ENCODE peak calls at places on chromosome 12, in ten cellular contexts. A is A549; K is cardiac muscle cell; U is right lobe of liver; Z is CD4-positive, alpha-beta T cell; J is neural progenitor cell; R is thyroid gland; T is heart right ventricle; B is WERI-Rb-1; C is upper lobe of right lung. X is an unnamed sample.

GRCh38 chr12:75935544-75936242 is 95.9 kb downstream of the PHLDA1 start:
- DNase-seq in C (no peak), R (no peak), U (no peak), K (no peak), J (no peak), A (peak; percentile 35), Z (no peak), T (no peak), B (no peak), X (no peak)

GRCh38 chr12:105292705-105293104 is 37.8 kb upstream of the C12orf75 start:
- DNase-seq in A (peak; percentile 64), Z (no peak), U (no peak), J (no peak), B (no peak), T (no peak), K (no peak), R (no peak), C (no peak), X (no peak)

GRCh38 chr12:115946092-115946491 is 331.4 kb downstream of the MED13L start:
- DNase-seq in C (no peak), R (no peak), A (no peak), U (no peak), T (no peak), Z (no peak), K (no peak), B (no peak), J (no peak), X (no peak)

GRCh38 chr12:47286676-47287075 is 206.9 kb upstream of the AMIGO2 start:
- DNase-seq in J (peak; percentile 90), T (no peak), R (no peak), K (no peak), Z (no peak), U (no peak), A (no peak), C (no peak), B (no peak), X (no peak)

GRCh38 chr12:46304080-46304479 is 35.2 kb upstream of the SLC38A1 start:
- DNase-seq in Z (no peak), J (no peak), C (no peak), A (no peak), T (no peak), R (no peak), K (no peak), B (no peak), U (no peak), X (no peak)

GRCh38 chr12:65747338-65747737 is 76.9 kb upstream of the HMGA2 start:
- DNase-seq in A (no peak), C (no peak), Z (no peak), J (no peak), B (no peak), T (no peak), K (no peak), R (no peak), U (no peak), X (no peak)

GRCh38 chr12:27277846-27278260 is 33.8 kb downstream of the STK38L start:
- DNase-seq in C (no peak), J (no peak), B (peak; percentile 10), U (peak; percentile 55), A (peak; percentile 62), T (peak; percentile 82), Z (no peak), R (peak; percentile 13), K (peak; percentile 64), X (no peak)

GRCh38 chr12:124231980-124232653 is 62.8 kb upstream of the RFLNA start:
- DNase-seq in U (no peak), J (no peak), Z (no peak), C (peak; percentile 77), T (no peak), A (no peak), R (no peak), B (peak; percentile 91), K (no peak), X (no peak)

GRCh38 chr12:32507559-32508276 is 108.4 kb downstream of the FGD4 start:
- DNase-seq in B (no peak), K (no peak), J (peak; percentile 25), R (no peak), C (no peak), U (no peak), T (no peak), A (no peak), Z (no peak), X (no peak)

GRCh38 chr12:96321941-96322340 is 78.3 kb downstream of the CDK17 start:
- DNase-seq in C (no peak), T (no peak), B (no peak), Z (no peak), R (no peak), U (no peak), J (no peak), A (no peak), K (no peak), X (no peak)

GRCh38 chr12:68259318-68259940 is 6.0 kb upstream of the IL22 start:
- DNase-seq in T (no peak), R (no peak), U (no peak), C (no peak), Z (no peak), B (no peak), J (no peak), A (no peak), K (no peak), X (no peak)

GRCh38 chr12:125687820-125688219 is 622.6 kb downstream of the AACS start:
- DNase-seq in J (no peak), A (no peak), T (no peak), B (no peak), R (no peak), K (no peak), U (no peak), C (no peak), Z (no peak), X (no peak)

GRCh38 chr12:125687403-125687802 is 622.2 kb downstream of the AACS start:
- DNase-seq in R (no peak), C (no peak), J (no peak), K (no peak), T (no peak), U (no peak), Z (no peak), A (no peak), B (no peak), X (no peak)

GRCh38 chr12:125685885-125686284 is 620.6 kb downstream of the AACS start:
- DNase-seq in A (no peak), T (no peak), R (no peak), U (no peak), J (no peak), C (no peak), Z (no peak), B (no peak), K (no peak), X (no peak)

GRCh38 chr12:125683748-125684381 is 618.6 kb downstream of the AACS start:
- DNase-seq in B (peak; percentile 78), K (peak; percentile 83), T (no peak), R (peak; percentile 42), C (peak; percentile 83), Z (no peak), A (peak; percentile 8), J (peak; percentile 87), U (peak; percentile 83), X (no peak)

DNA sequence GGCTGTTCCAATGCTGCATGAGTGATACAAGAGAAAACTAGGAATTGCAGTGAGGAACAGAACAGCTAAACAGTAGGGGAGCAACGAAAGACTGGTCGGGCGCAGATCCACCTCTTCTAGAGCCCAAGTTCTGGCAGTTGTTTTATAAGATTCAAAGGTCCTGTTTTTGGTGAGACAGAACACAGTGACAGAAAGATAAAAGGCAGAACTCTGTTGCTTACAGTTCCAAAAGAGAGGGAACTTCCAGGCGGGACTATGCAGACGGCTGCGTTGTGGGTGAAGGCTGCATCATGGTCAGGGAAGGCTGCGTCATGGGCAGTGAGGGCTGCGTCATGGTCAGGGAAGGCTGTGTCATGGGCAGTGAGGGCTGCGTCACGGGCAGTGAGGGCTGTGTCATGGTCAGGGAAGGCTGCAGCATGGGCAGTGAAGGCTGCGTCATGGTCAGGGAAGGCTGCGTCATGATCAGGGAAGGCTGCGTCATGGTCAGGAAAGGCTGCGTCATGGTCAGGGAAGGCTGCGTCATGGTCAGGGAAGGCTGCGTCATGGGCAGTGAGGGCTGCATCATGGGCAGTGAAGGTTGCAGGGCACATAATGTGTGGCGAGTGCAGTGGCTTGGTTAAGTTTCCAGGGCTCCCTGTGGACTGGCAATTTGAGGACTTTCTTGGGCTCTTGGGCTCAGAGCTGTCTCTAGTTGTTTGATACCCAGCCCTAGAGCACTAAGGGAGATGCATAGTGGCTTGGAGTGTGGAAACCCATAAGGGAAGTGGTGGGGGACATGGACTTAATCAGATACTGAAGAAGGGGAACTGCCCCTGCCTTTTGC is 619.9 kb downstream of the AACS start:
- DNase-seq in C (no peak), Z (no peak), U (no peak), K (no peak), A (no peak), T (no peak), R (no peak), B (no peak), J (no peak), X (no peak)
- H3K27ac ChIP-seq in C (no peak overlapping the region), Z (no peak overlapping the region), U (no peak overlapping the region), K (no peak overlapping the region), A (no peak overlapping the region), T (no peak overlapping the region), R (no peak overlapping the region), B (no peak overlapping the region), J (no peak overlapping the region), X (no peak overlapping the region)

GRCh38 chr12:16854465-16854864 is 248.5 kb upstream of the LMO3 start:
- DNase-seq in K (no peak), U (no peak), J (no peak), A (no peak), R (no peak), T (no peak), Z (no peak), B (no peak), C (no peak), X (no peak)
- TF ChIP-seq CTCF in K (no peak), U (no peak), J (no peak), A (no peak), R (no peak), T (no peak), Z (no peak), B (no peak), C (no peak), X (no peak)

DNA sequence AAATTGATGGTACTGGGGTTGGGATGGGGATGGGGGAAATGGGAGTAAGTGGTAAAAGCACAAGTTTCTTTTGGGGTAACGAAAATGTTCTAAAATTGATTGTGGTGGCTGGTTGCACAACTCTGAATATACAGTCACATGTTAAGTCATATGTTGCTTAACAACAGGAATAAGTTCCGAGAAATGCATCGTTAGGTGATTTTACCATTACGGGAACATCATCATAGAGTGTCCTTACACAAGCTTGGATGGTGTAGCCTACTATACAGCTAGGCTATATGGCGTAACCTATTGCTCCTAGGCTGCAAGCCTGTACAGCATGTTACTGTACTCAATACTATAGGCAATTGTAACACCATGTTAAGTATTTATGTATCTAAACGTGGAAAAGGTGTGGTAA is 31.0 kb downstream of the ITGA7 start:
- DNase-seq in T (no peak), B (no peak), A (no peak), Z (no peak), R (no peak), C (no peak), J (no peak), U (peak; percentile 8), K (no peak), X (no peak)
- H3K9me3 ChIP-seq in T (no peaks in the 10 kb centered on the region), B (no peaks in the 10 kb centered on the region), A (no peaks in the 10 kb centered on the region), Z (no peaks in the 10 kb centered on the region), R (no peaks in the 10 kb centered on the region), C (no peaks in the 10 kb centered on the region), J (no peaks in the 10 kb centered on the region), U (no peaks in the 10 kb centered on the region), K (no peaks in the 10 kb centered on the region), X (no peaks in the 10 kb centered on the region)

GRCh38 chr12:121858318-121858661 is 369 bp downstream of the HPD start:
- DNase-seq in U (no peak), C (no peak), T (no peak), B (no peak), Z (no peak), K (no peak), R (no peak), J (no peak), A (no peak), X (no peak)
- H3K27ac ChIP-seq in U (peak overlapping the region; percentile 91), C (peak overlapping the region; percentile 76), T (peak overlapping the region; percentile 53), B (no peak overlapping the region), Z (no peak overlapping the region), K (no peak overlapping the region), R (peak overlapping the region; percentile 64), J (no peak overlapping the region), A (peak overlapping the region; percentile 14), X (peak overlapping the region; percentile 85)